ENCODE peak calls at places on chromosomes 6 and 20, in nine cellular contexts. G is SK-N-DZ, W is NCI-H1105 treated with DMSO at 0.1 percent for 48 hours, F is amniotic stem cell, L is GM04504, R is glutamatergic neuron, U is AG08395, E is NT2/D1, O is GM23338. Z is an unnamed sample.

GRCh38 chr20:57754190-57754589 is 44.4 kb upstream of the PMEPA1 start:
- DNase-seq in G (no peak), W (no peak), F (no peak), L (no peak), R (no peak), U (no peak), E (no peak), O (no peak), Z (no peak)

GRCh38 chr6:84728602-84729001 is 35.8 kb downstream of the TBX18 start:
- DNase-seq in G (peak; percentile 17), W (no peak), F (no peak), L (no peak), R (no peak), U (peak; percentile 23), E (peak; percentile 16), O (peak; percentile 67), Z (no peak)

GRCh38 chr20:24990810-24991252 is 1.7 kb downstream of the APMAP start:
- DNase-seq in G (no peak), W (no peak), F (no peak), L (no peak), R (peak; percentile 34), U (no peak), E (no peak), O (no peak), Z (no peak)

GRCh38 chr6:128302942-128303341 is 217.5 kb downstream of the PTPRK start:
- DNase-seq in G (no peak), W (no peak), F (no peak), L (no peak), R (no peak), U (no peak), E (no peak), O (no peak), Z (no peak)

GRCh38 chr20:19497064-19497463 is 261.0 kb upstream of the RIN2 start:
- DNase-seq in G (no peak), W (no peak), F (no peak), L (peak; percentile 50), R (no peak), U (peak; percentile 83), E (no peak), O (no peak), Z (no peak)

GRCh38 chr6:132147530-132148011 is 196.4 kb upstream of the CCN2 start:
- DNase-seq in G (no peak), W (no peak), F (no peak), L (peak; percentile 100), R (no peak), U (peak; percentile 91), E (no peak), O (peak; percentile 12), Z (no peak)

GRCh38 chr6:42564496-42564890 is 664 bp downstream of the UBR2 start:
- DNase-seq in G (no peak), W (peak; percentile 29), F (no peak), L (no peak), R (no peak), U (no peak), E (no peak), O (no peak), Z (no peak)

GRCh38 chr6:167094436-167094819 is 28.5 kb upstream of the CCR6 start:
- DNase-seq in G (no peak), W (no peak), F (no peak), L (no peak), R (no peak), U (no peak), E (no peak), O (no peak), Z (no peak)

GRCh38 chr6:4300917-4301316 is 165.5 kb upstream of the ECI2 start:
- DNase-seq in G (no peak), W (no peak), F (no peak), L (no peak), R (no peak), U (no peak), E (no peak), O (no peak), Z (no peak)

GRCh38 chr6:98539669-98540207 is 294.6 kb upstream of the POU3F2 start:
- DNase-seq in G (peak; percentile 30), W (peak; percentile 31), F (no peak), L (no peak), R (no peak), U (no peak), E (no peak), O (peak; percentile 34), Z (no peak)

GRCh38 chr6:155396605-155397004 is 59.0 kb downstream of the NOX3 start:
- DNase-seq in G (no peak), W (no peak), F (no peak), L (no peak), R (no peak), U (no peak), E (no peak), O (no peak), Z (no peak)

GRCh38 chr20:36179170-36179945 is 24.8 kb downstream of the EPB41L1 start:
- DNase-seq in G (peak; percentile 59), W (peak; percentile 35), F (no peak), L (no peak), R (peak; percentile 81), U (no peak), E (no peak), O (peak; percentile 54), Z (no peak)

GRCh38 chr20:2932497-2932896 is 59.2 kb downstream of the PTPRA start:
- DNase-seq in G (no peak), W (no peak), F (no peak), L (no peak), R (no peak), U (no peak), E (no peak), O (no peak), Z (no peak)

GRCh38 chr6:1325471-1326309 is 13.8 kb downstream of the FOXQ1 start:
- DNase-seq in G (no peak), W (no peak), F (peak; percentile 92), L (peak; percentile 71), R (no peak), U (peak; percentile 83), E (no peak), O (no peak), Z (no peak)

GRCh38 chr20:23048283-23049200 is 930 bp downstream of the THBD start:
- DNase-seq in G (no peak), W (no peak), F (peak; percentile 7), L (no peak), R (peak; percentile 65), U (peak; percentile 31), E (no peak), O (peak; percentile 84), Z (peak; percentile 94)

GRCh38 chr6:163904161-163904560 is 489.6 kb downstream of the QKI start:
- DNase-seq in G (no peak), W (no peak), F (no peak), L (no peak), R (no peak), U (no peak), E (no peak), O (no peak), Z (no peak)